ENCODE peak calls at places on chromosomes 12 and 14, in ten cellular contexts. H, F, U, R, E, Y, M, P, V and I are unnamed samples.

GRCh38 chr12:23464241-23464812 is 485.1 kb downstream of the SOX5 start:
- DNase-seq in H (no peak), F (no peak), U (no peak), R (no peak), E (no peak), Y (no peak), M (no peak), P (no peak), V (no peak), I (no peak)

GRCh38 chr12:75889214-75889613 is 142.4 kb downstream of the PHLDA1 start:
- DNase-seq in H (no peak), F (no peak), U (no peak), R (no peak), E (no peak), Y (no peak), M (no peak), P (no peak), V (no peak), I (no peak)

GRCh38 chr12:117571321-117571720 is 209.9 kb upstream of the NOS1 start:
- DNase-seq in H (no peak), F (no peak), U (no peak), R (no peak), E (no peak), Y (no peak), M (no peak), P (no peak), V (no peak), I (no peak)

GRCh38 chr12:54404061-54405004 is 14.7 kb downstream of the ITGA5 start:
- DNase-seq in H (peak; percentile 80), F (peak; percentile 59), U (peak; percentile 53), R (no peak), E (no peak), Y (no peak), M (no peak), P (peak; percentile 31), V (peak; percentile 61), I (peak; percentile 73)

GRCh38 chr12:24073170-24073810 is 123.8 kb upstream of the SOX5 start:
- DNase-seq in H (no peak), F (no peak), U (no peak), R (no peak), E (no peak), Y (no peak), M (no peak), P (no peak), V (no peak), I (no peak)

GRCh38 chr12:9669534-9669933 is at the start of gene CLEC2D:
- DNase-seq in H (no peak), F (peak; percentile 65), U (peak; percentile 75), R (no peak), E (no peak), Y (no peak), M (no peak), P (no peak), V (no peak), I (peak; percentile 78)

GRCh38 chr12:65168606-65169310 is 625 bp upstream of the LEMD3 start:
- DNase-seq in H (peak; percentile 4), F (no peak), U (peak; percentile 35), R (no peak), E (no peak), Y (no peak), M (no peak), P (no peak), V (no peak), I (no peak)

GRCh38 chr14:20427231-20428009 is 8.5 kb downstream of the KLHL33 start:
- DNase-seq in H (no peak), F (no peak), U (no peak), R (no peak), E (no peak), Y (no peak), M (no peak), P (peak; percentile 13), V (no peak), I (peak; percentile 82)

GRCh38 chr12:7117670-7118069 is 8.7 kb upstream of the C1RL start:
- DNase-seq in H (no peak), F (no peak), U (no peak), R (no peak), E (no peak), Y (no peak), M (no peak), P (no peak), V (no peak), I (no peak)

GRCh38 chr12:8081228-8081920 is 700 bp upstream of the NECAP1 start:
- DNase-seq in H (no peak), F (no peak), U (peak; percentile 23), R (no peak), E (no peak), Y (no peak), M (peak; percentile 31), P (no peak), V (no peak), I (peak; percentile 38)

GRCh38 chr12:38995249-38995648 is 89.9 kb upstream of the CPNE8 start:
- DNase-seq in H (no peak), F (no peak), U (no peak), R (no peak), E (no peak), Y (no peak), M (no peak), P (no peak), V (no peak), I (no peak)

GRCh38 chr14:58272589-58273372 is 25.6 kb upstream of the ARID4A start:
- DNase-seq in H (no peak), F (no peak), U (no peak), R (no peak), E (no peak), Y (no peak), M (peak; percentile 48), P (no peak), V (no peak), I (peak; percentile 13)

GRCh38 chr14:53841109-53842099 is 115.2 kb downstream of the BMP4 start:
- DNase-seq in H (no peak), F (no peak), U (no peak), R (no peak), E (no peak), Y (no peak), M (no peak), P (no peak), V (no peak), I (no peak)

GRCh38 chr12:79895804-79896203 is 39.1 kb downstream of the PPP1R12A start:
- DNase-seq in H (no peak), F (no peak), U (no peak), R (no peak), E (no peak), Y (no peak), M (no peak), P (no peak), V (no peak), I (no peak)

GRCh38 chr12:108638141-108638823 is 4.6 kb upstream of the SELPLG start:
- DNase-seq in H (peak; percentile 88), F (no peak), U (no peak), R (no peak), E (peak; percentile 76), Y (no peak), M (no peak), P (no peak), V (no peak), I (peak; percentile 77)
- H3K4me1 ChIP-seq in H (peaks cover 44% of the 10 kb centered on the region), F (peaks cover 24% of the 10 kb centered on the region), U (peaks cover 36% of the 10 kb centered on the region), R (no peaks in the 10 kb centered on the region), E (peaks cover 6% of the 10 kb centered on the region), Y (peaks cover 6% of the 10 kb centered on the region), M (no peaks in the 10 kb centered on the region), P (peaks cover 49% of the 10 kb centered on the region), V (peaks cover 18% of the 10 kb centered on the region), I (peaks cover 88% of the 10 kb centered on the region)

DNA sequence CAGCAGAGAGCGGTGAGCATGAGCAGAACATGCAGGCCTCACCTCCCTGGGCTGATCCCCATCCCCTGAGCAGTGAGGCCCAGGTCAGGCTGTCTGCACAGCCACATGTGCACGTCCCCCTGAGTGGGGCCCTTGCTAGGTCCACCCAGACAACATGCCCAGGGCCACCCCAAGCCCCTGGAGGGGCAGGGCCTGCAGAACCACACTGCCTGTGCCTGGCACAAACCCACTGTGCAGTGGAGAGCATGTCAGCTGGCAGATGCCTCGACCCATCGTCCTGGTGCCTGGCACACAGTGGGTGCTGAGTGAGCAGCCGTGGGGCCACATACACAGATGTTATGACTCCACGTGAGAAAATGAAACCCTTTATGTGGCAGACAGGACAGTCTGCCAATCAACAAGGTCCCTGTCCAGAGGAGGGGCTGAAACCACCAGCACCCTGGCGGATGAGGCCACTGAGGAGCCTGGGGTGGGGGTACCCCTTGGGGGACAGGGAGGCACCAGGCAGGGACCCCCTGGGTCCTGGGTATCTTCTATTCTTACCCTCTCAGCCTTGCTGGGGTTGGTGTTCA is 8.3 kb downstream of the ANHX start:
- DNase-seq in H (no peak), F (no peak), U (no peak), R (no peak), E (no peak), Y (no peak), M (no peak), P (no peak), V (no peak), I (no peak)
- H3K9me3 ChIP-seq in H (peaks cover 14% of the 10 kb centered on the region), F (no peaks in the 10 kb centered on the region), U (no peaks in the 10 kb centered on the region), R (peaks cover 63% of the 10 kb centered on the region), E (no peaks in the 10 kb centered on the region), Y (peaks cover 10% of the 10 kb centered on the region), M (no peaks in the 10 kb centered on the region), P (peaks cover 3% of the 10 kb centered on the region), V (peaks cover 2% of the 10 kb centered on the region), I (no peaks in the 10 kb centered on the region)

DNA sequence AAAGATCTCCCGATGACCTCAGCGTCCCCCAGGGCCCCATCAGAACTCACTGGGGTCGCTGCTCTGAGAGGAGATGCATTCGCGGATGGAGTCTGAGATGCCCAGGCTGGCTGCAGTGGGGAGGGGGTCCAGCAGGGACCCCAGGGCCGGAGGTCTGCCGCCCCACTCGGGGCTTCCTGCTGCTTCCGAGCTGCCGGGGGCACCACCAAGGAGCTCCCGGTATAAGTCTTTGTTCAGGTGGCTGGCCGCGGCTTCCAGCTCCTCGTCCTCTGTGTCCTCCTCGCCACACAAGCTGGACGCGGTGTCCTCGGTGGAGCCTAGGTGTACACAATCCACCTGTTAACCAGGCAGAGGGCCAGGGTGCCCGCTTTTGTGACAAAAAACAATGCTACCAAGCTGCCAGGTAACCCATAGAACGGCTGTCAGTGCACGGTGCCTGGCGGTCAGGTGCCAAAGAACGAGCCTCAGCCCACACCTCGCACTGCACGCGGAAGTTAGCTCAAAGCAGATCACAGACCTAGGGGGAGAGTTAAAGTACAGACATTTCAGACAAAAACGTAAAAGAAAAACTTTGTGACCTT is 26.6 kb upstream of the BTBD6 start:
- DNase-seq in H (no peak), F (no peak), U (no peak), R (no peak), E (peak; percentile 42), Y (no peak), M (no peak), P (no peak), V (no peak), I (no peak)
- H3K4me1 ChIP-seq in H (no peaks in the 10 kb centered on the region), F (no peaks in the 10 kb centered on the region), U (no peaks in the 10 kb centered on the region), R (no peaks in the 10 kb centered on the region), E (no peaks in the 10 kb centered on the region), Y (no peaks in the 10 kb centered on the region), M (no peaks in the 10 kb centered on the region), P (no peaks in the 10 kb centered on the region), V (peaks cover 4% of the 10 kb centered on the region), I (no peaks in the 10 kb centered on the region)

GRCh38 chr14:82510007-82510406 is 976.4 kb upstream of the SEL1L start:
- DNase-seq in H (no peak), F (no peak), U (no peak), R (no peak), E (no peak), Y (no peak), M (no peak), P (no peak), V (no peak), I (no peak)

DNA sequence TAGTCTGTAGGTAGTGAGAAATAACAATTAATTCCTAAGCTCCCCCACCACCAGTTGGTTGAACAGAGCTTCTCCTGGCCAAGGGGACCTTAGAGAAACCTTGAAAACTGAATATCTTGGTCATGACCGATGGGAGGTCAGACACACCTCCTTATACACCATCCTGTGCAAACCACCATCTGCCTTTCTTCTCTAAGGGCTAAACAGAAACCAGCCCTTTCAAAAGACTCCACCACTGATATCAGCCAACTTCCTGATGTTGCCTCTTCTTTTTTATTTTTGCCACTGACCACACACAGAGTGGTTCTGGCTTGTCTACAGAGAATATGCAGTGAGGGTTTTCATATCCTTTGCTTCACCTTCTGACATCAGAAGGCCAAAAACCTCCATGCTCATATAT is 977.7 kb upstream of the SEL1L start:
- DNase-seq in H (no peak), F (no peak), U (no peak), R (no peak), E (no peak), Y (no peak), M (no peak), P (no peak), V (no peak), I (no peak)
- H3K9me3 ChIP-seq in H (no peaks in the 10 kb centered on the region), F (no peaks in the 10 kb centered on the region), U (no peaks in the 10 kb centered on the region), R (no peaks in the 10 kb centered on the region), E (no peaks in the 10 kb centered on the region), Y (peaks cover 7% of the 10 kb centered on the region), M (no peaks in the 10 kb centered on the region), P (peaks cover 10% of the 10 kb centered on the region), V (no peaks in the 10 kb centered on the region), I (no peaks in the 10 kb centered on the region)